ENCODE peak calls at places on chromosome 22, in four cellular contexts. I is tibial artery, U is A673, W is right lobe of liver. D is an unnamed sample.

GRCh38 chr22:29431986-29432385 is 6.4 kb upstream of the RFPL1 start:
- DNase-seq in U (no peak), W (no peak), I (no peak), D (no peak)

GRCh38 chr22:45302047-45302446 is 7.7 kb upstream of the FAM118A start:
- DNase-seq in U (no peak), I (no peak), W (no peak), D (no peak)

GRCh38 chr22:46240917-46241316 is 9.2 kb downstream of the CDPF1 start:
- DNase-seq in U (no peak), I (peak), W (no peak), D (no peak)

GRCh38 chr22:24391836-24392217 is 35.6 kb upstream of the ADORA2A start:
- DNase-seq in U (no peak), I (no peak), W (no peak), D (no peak)

GRCh38 chr22:44256085-44256484 is 56.7 kb downstream of the SHISAL1 start:
- DNase-seq in U (no peak), I (peak), W (no peak), D (no peak)

GRCh38 chr22:43892183-43892894 is 526 bp upstream of the PNPLA5 start:
- DNase-seq in U (no peak), W (no peak), I (no peak), D (no peak)

GRCh38 chr22:44567846-44568493 is 69.9 kb upstream of the RTL6 start:
- DNase-seq in U (peak), W (no peak), I (peak), D (peak)

GRCh38 chr22:19385221-19385906 is 46.2 kb downstream of the HIRA start:
- DNase-seq in I (no peak), U (no peak), W (no peak), D (no peak)

GRCh38 chr22:19290400-19291217 is 910 bp downstream of the CLTCL1 start:
- DNase-seq in W (peak), I (no peak), U (peak), D (no peak)

DNA sequence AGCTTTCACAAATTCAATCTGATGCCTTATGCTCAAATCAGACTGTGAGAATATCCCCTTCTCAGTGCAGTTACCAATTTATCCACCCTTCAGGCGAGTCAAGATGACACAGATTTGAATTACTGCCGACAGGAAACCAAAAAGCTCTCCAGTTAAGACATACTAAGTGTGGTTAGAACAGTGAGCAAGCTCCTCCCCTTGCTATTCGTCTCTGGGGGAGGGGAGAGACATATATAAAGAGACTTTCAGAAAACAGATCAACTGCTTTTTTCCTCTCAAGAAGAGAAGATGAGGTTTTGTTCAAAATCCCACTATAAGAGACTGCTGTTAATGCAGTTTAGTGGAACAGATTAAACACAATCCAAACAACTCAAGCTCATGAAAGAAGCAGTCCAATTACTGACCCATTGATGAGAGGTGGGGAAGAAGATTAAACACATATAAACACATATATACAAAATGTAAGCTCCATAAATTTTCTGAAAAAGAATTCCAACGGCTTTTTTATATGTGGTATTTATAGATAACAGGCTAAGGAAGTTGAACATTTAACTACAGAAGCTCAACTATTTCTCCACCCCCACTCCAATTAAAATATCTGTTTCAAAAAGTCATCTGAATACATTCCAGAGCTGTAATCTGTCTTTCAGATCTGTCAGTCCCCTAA is 102.7 kb downstream of the MRTFA start:
- DNase-seq in U (peak), I (no peak), W (no peak), D (peak)
- H3K4me3 ChIP-seq in U (peak), I (peak), W (no peak), D (peak)

GRCh38 chr22:39349967-39350802 is at the start of gene SYNGR1:
- DNase-seq in U (peak), W (no peak), I (no peak), D (no peak)

GRCh38 chr22:39350803-39351688 is 1.3 kb downstream of the SYNGR1 start:
- DNase-seq in I (no peak), U (no peak), W (no peak), D (no peak)

GRCh38 chr22:39353346-39353745 is 3.6 kb downstream of the SYNGR1 start:
- DNase-seq in I (no peak), U (no peak), W (no peak), D (no peak)

GRCh38 chr22:39352301-39352867 is 2.6 kb downstream of the SYNGR1 start:
- DNase-seq in U (no peak), W (no peak), I (no peak), D (no peak)

DNA sequence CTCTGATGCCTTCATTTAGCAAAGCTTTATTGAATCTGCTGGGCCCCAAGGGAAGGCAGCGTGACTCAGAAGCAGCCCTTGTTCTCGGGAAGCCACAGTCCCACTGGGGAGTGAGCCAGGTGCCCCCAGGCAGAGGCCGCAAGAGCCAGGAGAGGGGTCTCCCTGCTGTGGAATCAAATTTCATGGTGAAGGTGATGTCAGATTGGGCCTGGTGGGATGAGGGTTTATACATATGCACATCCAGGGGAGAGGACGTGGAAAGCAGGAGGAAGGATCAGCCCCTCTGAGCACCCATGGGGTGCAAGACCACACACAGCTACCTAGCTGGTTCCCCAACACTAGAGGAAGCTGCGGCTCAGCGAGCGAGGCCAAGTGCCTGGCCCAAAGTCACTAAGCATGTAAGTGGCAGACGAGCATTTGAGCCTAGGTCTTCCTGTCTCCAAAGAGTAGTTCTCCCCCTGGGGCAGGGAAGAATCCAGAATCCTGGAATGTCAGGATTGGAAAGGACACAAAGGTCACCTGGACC is 2.0 kb downstream of the SYNGR1 start:
- DNase-seq in U (peak), I (no peak), W (no peak), D (no peak)
- H3K4me3 ChIP-seq in U (no peak), I (no peak), W (no peak), D (no peak)

GRCh38 chr22:47445716-47446290 is 683.4 kb downstream of the TBC1D22A start:
- DNase-seq in W (no peak), U (no peak), I (no peak), D (no peak)

GRCh38 chr22:47444746-47445065 is 682.3 kb downstream of the TBC1D22A start:
- DNase-seq in U (no peak), W (no peak), I (no peak), D (no peak)

GRCh38 chr22:47446331-47446730 is 683.9 kb downstream of the TBC1D22A start:
- DNase-seq in I (no peak), W (no peak), U (no peak), D (no peak)

GRCh38 chr22:47443836-47444745 is 681.6 kb downstream of the TBC1D22A start:
- DNase-seq in I (no peak), U (no peak), W (no peak), D (no peak)

DNA sequence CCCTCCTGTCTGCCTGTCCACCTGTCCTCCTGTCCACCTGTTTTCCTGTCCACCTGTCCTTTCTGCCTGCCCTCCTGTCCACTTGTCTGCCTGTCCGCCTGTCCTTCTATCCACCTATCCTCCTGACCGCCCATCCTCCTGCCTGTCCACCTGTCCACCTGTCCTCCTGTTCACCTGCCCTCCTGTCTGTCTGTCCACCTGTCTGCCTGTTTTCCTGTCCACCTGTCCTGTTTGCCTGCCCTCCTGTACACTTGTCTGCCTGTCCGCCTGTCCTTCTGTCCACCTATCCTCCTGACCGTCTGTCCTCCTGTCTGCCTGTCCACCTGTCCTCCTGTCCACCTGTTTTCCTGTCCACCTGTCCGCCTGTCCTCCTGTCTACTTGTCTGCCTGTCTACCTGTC is 682.8 kb downstream of the TBC1D22A start:
- DNase-seq in U (no peak), W (no peak), I (no peak), D (no peak)
- H3K4me3 ChIP-seq in U (no peak), W (no peak), I (no peak), D (no peak)

GRCh38 chr22:42844756-42845155 is 12.3 kb downstream of the ARFGAP3 start:
- DNase-seq in I (no peak), U (no peak), W (no peak), D (no peak)
- H3K4me3 ChIP-seq in I (no peak), U (no peak), W (no peak), D (no peak)

GRCh38 chr22:31150615-31151014 is 9.4 kb upstream of the RNF185 start:
- DNase-seq in U (no peak), W (no peak), I (no peak), D (no peak)
- H3K4me3 ChIP-seq in U (no peak), W (no peak), I (no peak), D (no peak)

GRCh38 chr22:50548913-50549790 is 3.5 kb downstream of the KLHDC7B start:
- DNase-seq in I (no peak), U (no peak), W (no peak), D (no peak)
- H3K4me3 ChIP-seq in I (peak), U (no peak), W (peak), D (no peak)

DNA sequence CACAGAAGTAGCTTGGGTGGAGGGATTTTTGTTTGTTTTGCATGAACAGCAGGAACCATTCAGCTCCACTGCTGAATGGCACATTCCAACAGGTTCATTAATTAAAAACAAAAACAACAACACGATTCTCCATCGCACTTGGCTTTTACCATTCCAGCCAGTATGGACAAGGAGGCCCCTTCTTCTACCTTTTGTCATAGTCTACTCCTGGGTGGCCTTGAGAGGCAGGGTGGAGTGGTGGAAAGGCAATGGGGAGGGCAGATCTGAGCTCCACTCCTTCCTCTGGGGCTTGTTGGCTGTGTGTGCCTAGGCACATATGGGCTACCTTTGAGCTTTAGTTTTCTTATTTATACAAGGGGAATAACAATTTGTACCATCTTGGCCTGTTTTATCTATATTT is 4.8 kb downstream of the TIMP3 start:
- DNase-seq in U (no peak), W (no peak), I (peak), D (no peak)
- H3K4me3 ChIP-seq in U (no peak), W (no peak), I (peak), D (no peak)

GRCh38 chr22:26479792-26480610 is 3.6 kb downstream of the HPS4 start:
- DNase-seq in W (no peak), U (peak), I (peak), D (peak)

GRCh38 chr22:26481112-26481693 is 2.4 kb downstream of the HPS4 start:
- DNase-seq in I (peak), U (no peak), W (no peak), D (no peak)

GRCh38 chr22:26477341-26477731 is 6.2 kb downstream of the HPS4 start:
- DNase-seq in I (peak), W (no peak), U (no peak), D (no peak)

GRCh38 chr22:26480611-26480932 is 3.0 kb downstream of the HPS4 start:
- DNase-seq in W (no peak), U (no peak), I (peak), D (no peak)

DNA sequence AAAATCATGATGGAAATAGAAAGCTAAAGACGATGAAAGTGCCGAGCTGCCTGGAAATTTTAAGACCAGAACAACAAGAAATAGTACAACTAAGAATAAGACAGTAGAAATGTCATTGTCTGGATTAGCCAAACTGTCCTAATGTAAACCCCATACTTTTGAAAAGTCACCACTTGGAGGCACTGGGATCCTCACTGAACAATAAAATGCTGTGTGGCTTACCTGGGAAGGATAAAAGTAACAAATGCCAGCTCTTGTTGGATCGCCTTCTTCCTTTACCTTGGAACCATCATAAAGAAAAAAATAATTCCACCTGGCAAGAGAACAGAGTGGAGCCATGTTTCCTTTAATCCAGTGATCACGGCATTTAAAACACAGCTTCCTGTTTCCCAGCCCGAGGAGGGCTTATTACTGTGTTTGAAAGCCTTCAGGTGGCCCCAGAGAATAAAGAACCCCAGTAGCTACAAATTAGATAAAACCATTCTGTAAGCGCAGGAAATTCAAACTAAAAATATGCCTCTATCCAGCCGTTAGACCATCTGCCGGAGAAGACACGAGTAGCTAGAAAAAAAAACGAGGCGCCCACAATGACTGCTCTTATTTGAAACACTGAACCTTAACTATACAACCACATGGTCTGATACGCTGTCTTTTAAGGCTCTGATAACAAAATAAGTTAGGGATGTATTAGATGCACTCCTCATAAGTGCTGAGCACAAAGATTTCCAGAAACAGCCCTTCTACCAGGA is 4.4 kb downstream of the HPS4 start:
- DNase-seq in I (no peak), W (no peak), U (peak), D (peak)
- H3K4me3 ChIP-seq in I (no peak), W (peak), U (peak), D (peak)